ENCODE peak calls at places on chromosome 4, in six cellular contexts. One of them, this sample, is unnamed.

GRCh38 chr4:100486496-100486895 is 31.3 kb downstream of the EMCN start:
- DNase-seq in endothelial cell of umbilical vein: no peak
- DNase-seq in esophagus muscularis mucosa: no peak
- DNase-seq in HCT116: no peak
- DNase-seq in sigmoid colon: no peak
- DNase-seq in SK-N-SH: no peak
- DNase-seq in this sample: no peak

GRCh38 chr4:57351716-57352115 is 241.5 kb upstream of the IGFBP7 start:
- DNase-seq in endothelial cell of umbilical vein: no peak
- DNase-seq in esophagus muscularis mucosa: no peak
- DNase-seq in HCT116: no peak
- DNase-seq in sigmoid colon: no peak
- DNase-seq in SK-N-SH: no peak
- DNase-seq in this sample: no peak

GRCh38 chr4:93781198-93781597 is 47.4 kb upstream of the ATOH1 start:
- DNase-seq in endothelial cell of umbilical vein: no peak
- DNase-seq in esophagus muscularis mucosa: no peak
- DNase-seq in HCT116: no peak
- DNase-seq in sigmoid colon: no peak
- DNase-seq in SK-N-SH: no peak
- DNase-seq in this sample: no peak

GRCh38 chr4:175562111-175562510 is 250.0 kb downstream of the GPM6A start:
- DNase-seq in endothelial cell of umbilical vein: no peak
- DNase-seq in esophagus muscularis mucosa: no peak
- DNase-seq in HCT116: no peak
- DNase-seq in sigmoid colon: no peak
- DNase-seq in SK-N-SH: no peak
- DNase-seq in this sample: no peak

GRCh38 chr4:158841540-158841939 is 72.7 kb downstream of the FNIP2 start:
- DNase-seq in endothelial cell of umbilical vein: no peak
- DNase-seq in esophagus muscularis mucosa: no peak
- DNase-seq in HCT116: no peak
- DNase-seq in sigmoid colon: no peak
- DNase-seq in SK-N-SH: no peak
- DNase-seq in this sample: no peak

GRCh38 chr4:177108708-177109107 is 201.0 kb upstream of the NEIL3 start:
- DNase-seq in endothelial cell of umbilical vein: no peak
- DNase-seq in esophagus muscularis mucosa: no peak
- DNase-seq in HCT116: no peak
- DNase-seq in sigmoid colon: no peak
- DNase-seq in SK-N-SH: no peak
- DNase-seq in this sample: no peak

GRCh38 chr4:138614462-138615142 is 372.5 kb upstream of the SLC7A11 start:
- DNase-seq in endothelial cell of umbilical vein: no peak
- DNase-seq in esophagus muscularis mucosa: no peak
- DNase-seq in HCT116: no peak
- DNase-seq in sigmoid colon: no peak
- DNase-seq in SK-N-SH: no peak
- DNase-seq in this sample: no peak

GRCh38 chr4:86178216-86178615 is 181.6 kb downstream of the MAPK10 start:
- DNase-seq in endothelial cell of umbilical vein: no peak
- DNase-seq in esophagus muscularis mucosa: no peak
- DNase-seq in HCT116: no peak
- DNase-seq in sigmoid colon: no peak
- DNase-seq in SK-N-SH: no peak
- DNase-seq in this sample: no peak

GRCh38 chr4:149531861-149532260 is 283.8 kb downstream of the IQCM start:
- DNase-seq in endothelial cell of umbilical vein: no peak
- DNase-seq in esophagus muscularis mucosa: no peak
- DNase-seq in HCT116: no peak
- DNase-seq in sigmoid colon: no peak
- DNase-seq in SK-N-SH: no peak
- DNase-seq in this sample: no peak

GRCh38 chr4:159003420-159004253 is 99.2 kb upstream of the RAPGEF2 start:
- DNase-seq in endothelial cell of umbilical vein: peak; percentile 81
- DNase-seq in esophagus muscularis mucosa: no peak
- DNase-seq in HCT116: no peak
- DNase-seq in sigmoid colon: no peak
- DNase-seq in SK-N-SH: no peak
- DNase-seq in this sample: no peak

GRCh38 chr4:173167793-173168395 is 717 bp upstream of the GALNT7 start:
- DNase-seq in endothelial cell of umbilical vein: peak; percentile 54
- DNase-seq in esophagus muscularis mucosa: no peak
- DNase-seq in HCT116: peak; percentile 52
- DNase-seq in sigmoid colon: peak; percentile 67
- DNase-seq in SK-N-SH: peak; percentile 63
- DNase-seq in this sample: no peak

GRCh38 chr4:83771113-83771705 is 235.3 kb downstream of the GPAT3 start:
- DNase-seq in endothelial cell of umbilical vein: peak; percentile 24
- DNase-seq in esophagus muscularis mucosa: no peak
- DNase-seq in HCT116: peak; percentile 51
- DNase-seq in sigmoid colon: no peak
- DNase-seq in SK-N-SH: peak; percentile 6
- DNase-seq in this sample: no peak

GRCh38 chr4:23934915-23935314 is 45.1 kb upstream of the PPARGC1A start:
- DNase-seq in endothelial cell of umbilical vein: no peak
- DNase-seq in esophagus muscularis mucosa: no peak
- DNase-seq in HCT116: no peak
- DNase-seq in sigmoid colon: peak; percentile 88
- DNase-seq in SK-N-SH: no peak
- DNase-seq in this sample: no peak

GRCh38 chr4:140952709-140953108 is 180.6 kb downstream of the RNF150 start:
- DNase-seq in endothelial cell of umbilical vein: no peak
- DNase-seq in esophagus muscularis mucosa: no peak
- DNase-seq in HCT116: no peak
- DNase-seq in sigmoid colon: no peak
- DNase-seq in SK-N-SH: no peak
- DNase-seq in this sample: no peak

GRCh38 chr4:76060506-76060905 is 14.0 kb upstream of the ART3 start:
- DNase-seq in endothelial cell of umbilical vein: no peak
- DNase-seq in esophagus muscularis mucosa: no peak
- DNase-seq in HCT116: no peak
- DNase-seq in sigmoid colon: no peak
- DNase-seq in SK-N-SH: no peak
- DNase-seq in this sample: no peak

GRCh38 chr4:54657194-54657555 is 582 bp upstream of the KIT start:
- DNase-seq in endothelial cell of umbilical vein: no peak
- DNase-seq in esophagus muscularis mucosa: no peak
- DNase-seq in HCT116: no peak
- DNase-seq in sigmoid colon: no peak
- DNase-seq in SK-N-SH: peak; percentile 14
- DNase-seq in this sample: no peak

GRCh38 chr4:83362492-83363329 is 28.1 kb upstream of the HPSE start:
- DNase-seq in endothelial cell of umbilical vein: peak; percentile 61
- DNase-seq in esophagus muscularis mucosa: no peak
- DNase-seq in HCT116: no peak
- DNase-seq in sigmoid colon: no peak
- DNase-seq in SK-N-SH: peak; percentile 10
- DNase-seq in this sample: no peak

GRCh38 chr4:173293663-173294062 is 40.5 kb downstream of the HMGB2 start:
- DNase-seq in endothelial cell of umbilical vein: no peak
- DNase-seq in esophagus muscularis mucosa: no peak
- DNase-seq in HCT116: no peak
- DNase-seq in sigmoid colon: no peak
- DNase-seq in SK-N-SH: no peak
- DNase-seq in this sample: no peak

GRCh38 chr4:75513529-75514130 is 573 bp downstream of the RCHY1 start:
- DNase-seq in endothelial cell of umbilical vein: peak; percentile 53
- DNase-seq in esophagus muscularis mucosa: no peak
- DNase-seq in HCT116: no peak
- DNase-seq in sigmoid colon: no peak
- DNase-seq in SK-N-SH: no peak
- DNase-seq in this sample: no peak

GRCh38 chr4:108979754-108980153 is 216.9 kb upstream of the ETNPPL start:
- DNase-seq in endothelial cell of umbilical vein: no peak
- DNase-seq in esophagus muscularis mucosa: no peak
- DNase-seq in HCT116: no peak
- DNase-seq in sigmoid colon: no peak
- DNase-seq in SK-N-SH: no peak
- DNase-seq in this sample: no peak

GRCh38 chr4:24999392-25000104 is 31.2 kb downstream of the LGI2 start:
- DNase-seq in endothelial cell of umbilical vein: no peak
- DNase-seq in esophagus muscularis mucosa: no peak
- DNase-seq in HCT116: no peak
- DNase-seq in sigmoid colon: no peak
- DNase-seq in SK-N-SH: no peak
- DNase-seq in this sample: no peak

GRCh38 chr4:148574066-148574465 is 131.9 kb upstream of the NR3C2 start:
- DNase-seq in endothelial cell of umbilical vein: no peak
- DNase-seq in esophagus muscularis mucosa: no peak
- DNase-seq in HCT116: no peak
- DNase-seq in sigmoid colon: no peak
- DNase-seq in SK-N-SH: no peak
- DNase-seq in this sample: no peak

GRCh38 chr4:77773101-77773500 is 46.1 kb downstream of the CNOT6L start:
- DNase-seq in endothelial cell of umbilical vein: no peak
- DNase-seq in esophagus muscularis mucosa: no peak
- DNase-seq in HCT116: no peak
- DNase-seq in sigmoid colon: no peak
- DNase-seq in SK-N-SH: no peak
- DNase-seq in this sample: no peak

GRCh38 chr4:143016171-143016570 is 168.5 kb upstream of the USP38 start:
- DNase-seq in endothelial cell of umbilical vein: no peak
- DNase-seq in esophagus muscularis mucosa: no peak
- DNase-seq in HCT116: no peak
- DNase-seq in sigmoid colon: no peak
- DNase-seq in SK-N-SH: no peak
- DNase-seq in this sample: no peak

GRCh38 chr4:149709640-149710039 is 106.0 kb downstream of the IQCM start:
- DNase-seq in endothelial cell of umbilical vein: peak; percentile 6
- DNase-seq in esophagus muscularis mucosa: no peak
- DNase-seq in HCT116: no peak
- DNase-seq in sigmoid colon: no peak
- DNase-seq in SK-N-SH: no peak
- DNase-seq in this sample: no peak

GRCh38 chr4:133178960-133179359 is 29.9 kb downstream of the PCDH10 start:
- DNase-seq in endothelial cell of umbilical vein: no peak
- DNase-seq in esophagus muscularis mucosa: no peak
- DNase-seq in HCT116: no peak
- DNase-seq in sigmoid colon: no peak
- DNase-seq in SK-N-SH: no peak
- DNase-seq in this sample: no peak

GRCh38 chr4:16573744-16574143 is 324.7 kb downstream of the LDB2 start:
- DNase-seq in endothelial cell of umbilical vein: no peak
- DNase-seq in esophagus muscularis mucosa: no peak
- DNase-seq in HCT116: no peak
- DNase-seq in sigmoid colon: no peak
- DNase-seq in SK-N-SH: no peak
- DNase-seq in this sample: no peak

GRCh38 chr4:87745058-87745842 is 54.1 kb upstream of the IBSP start:
- DNase-seq in endothelial cell of umbilical vein: no peak
- DNase-seq in esophagus muscularis mucosa: no peak
- DNase-seq in HCT116: no peak
- DNase-seq in sigmoid colon: no peak
- DNase-seq in SK-N-SH: no peak
- DNase-seq in this sample: no peak

GRCh38 chr4:48670587-48670986 is 109.5 kb downstream of the FRYL start:
- DNase-seq in endothelial cell of umbilical vein: no peak
- DNase-seq in esophagus muscularis mucosa: no peak
- DNase-seq in HCT116: no peak
- DNase-seq in sigmoid colon: no peak
- DNase-seq in SK-N-SH: no peak
- DNase-seq in this sample: no peak

GRCh38 chr4:48668254-48669017 is 111.6 kb downstream of the FRYL start:
- DNase-seq in endothelial cell of umbilical vein: no peak
- DNase-seq in esophagus muscularis mucosa: no peak
- DNase-seq in HCT116: no peak
- DNase-seq in sigmoid colon: no peak
- DNase-seq in SK-N-SH: no peak
- DNase-seq in this sample: no peak

GRCh38 chr4:48669086-48669485 is 111.0 kb downstream of the FRYL start:
- DNase-seq in endothelial cell of umbilical vein: no peak
- DNase-seq in esophagus muscularis mucosa: no peak
- DNase-seq in HCT116: no peak
- DNase-seq in sigmoid colon: no peak
- DNase-seq in SK-N-SH: no peak
- DNase-seq in this sample: no peak

DNA sequence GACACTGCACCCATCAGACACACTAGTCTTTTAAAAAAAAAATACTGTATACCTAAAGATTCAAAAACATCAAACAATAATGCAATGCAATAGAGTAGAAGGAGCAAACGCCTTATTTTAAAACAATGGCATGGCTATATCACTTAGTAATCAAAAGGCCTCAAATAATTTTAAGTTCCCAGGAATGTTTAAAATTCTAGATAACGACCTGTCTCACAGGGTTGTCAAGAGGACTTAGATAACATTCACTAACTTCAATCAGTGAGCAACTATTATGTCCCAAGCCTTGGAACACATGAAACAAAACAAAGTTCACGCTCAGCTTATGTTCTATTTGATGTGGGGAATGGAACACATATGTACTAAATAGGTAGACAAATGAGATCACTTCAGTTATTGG is 106.5 kb downstream of the FRYL start:
- DNase-seq in endothelial cell of umbilical vein: no peak
- DNase-seq in esophagus muscularis mucosa: no peak
- DNase-seq in HCT116: no peak
- DNase-seq in sigmoid colon: no peak
- DNase-seq in SK-N-SH: no peak
- DNase-seq in this sample: no peak
- TF ChIP-seq POLR2AphosphoS5 in endothelial cell of umbilical vein: no peak
- TF ChIP-seq POLR2AphosphoS5 in esophagus muscularis mucosa: no peak
- TF ChIP-seq POLR2AphosphoS5 in HCT116: no peak
- TF ChIP-seq POLR2AphosphoS5 in sigmoid colon: no peak
- TF ChIP-seq POLR2AphosphoS5 in SK-N-SH: no peak
- TF ChIP-seq POLR2AphosphoS5 in this sample: no peak

GRCh38 chr4:39458505-39459300 is at the start of the genes LIAS and RPL9:
- DNase-seq in endothelial cell of umbilical vein: peak; percentile 99
- DNase-seq in esophagus muscularis mucosa: peak; percentile 99
- DNase-seq in HCT116: peak; percentile 99
- DNase-seq in sigmoid colon: peak; percentile 99
- DNase-seq in SK-N-SH: peak; percentile 94
- DNase-seq in this sample: no peak
- H3K4me1 ChIP-seq in endothelial cell of umbilical vein: peaks cover 26% of the 10 kb centered on the region
- H3K4me1 ChIP-seq in esophagus muscularis mucosa: peaks cover 47% of the 10 kb centered on the region
- H3K4me1 ChIP-seq in HCT116: peaks cover 5% of the 10 kb centered on the region
- H3K4me1 ChIP-seq in sigmoid colon: peaks cover 40% of the 10 kb centered on the region
- H3K4me1 ChIP-seq in SK-N-SH: peaks cover 11% of the 10 kb centered on the region
- H3K4me1 ChIP-seq in this sample: peaks cover 36% of the 10 kb centered on the region

GRCh38 chr4:8141935-8142334 is 16.7 kb downstream of the ABLIM2 start:
- DNase-seq in endothelial cell of umbilical vein: no peak
- DNase-seq in esophagus muscularis mucosa: no peak
- DNase-seq in HCT116: no peak
- DNase-seq in sigmoid colon: no peak
- DNase-seq in SK-N-SH: no peak
- DNase-seq in this sample: no peak
- H3K9me3 ChIP-seq in endothelial cell of umbilical vein: no peaks in the 10 kb centered on the region
- H3K9me3 ChIP-seq in esophagus muscularis mucosa: no peaks in the 10 kb centered on the region
- H3K9me3 ChIP-seq in HCT116: no peaks in the 10 kb centered on the region
- H3K9me3 ChIP-seq in sigmoid colon: no peaks in the 10 kb centered on the region
- H3K9me3 ChIP-seq in SK-N-SH: no peaks in the 10 kb centered on the region
- H3K9me3 ChIP-seq in this sample: no peaks in the 10 kb centered on the region

DNA sequence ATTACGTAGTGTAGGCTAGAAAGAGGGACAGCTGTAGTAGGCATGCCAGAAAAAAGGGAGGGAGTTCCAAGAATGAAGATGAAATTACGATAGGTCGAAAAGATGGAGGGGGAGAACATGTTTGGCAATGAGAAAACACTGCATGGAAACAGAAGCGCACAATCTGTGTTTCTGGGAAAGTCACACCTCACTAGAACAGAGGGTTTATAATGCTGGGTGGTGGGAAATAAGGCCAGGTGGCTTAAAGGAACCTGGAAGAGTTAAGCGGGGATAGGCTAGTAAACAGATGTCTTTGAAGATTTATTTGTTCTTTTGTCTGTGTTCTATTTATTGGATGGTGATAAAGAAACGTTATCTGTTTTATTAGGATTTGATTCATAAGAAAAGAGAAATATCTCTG is 29.1 kb downstream of the TRAPPC11 start:
- DNase-seq in endothelial cell of umbilical vein: no peak
- DNase-seq in esophagus muscularis mucosa: no peak
- DNase-seq in HCT116: no peak
- DNase-seq in sigmoid colon: no peak
- DNase-seq in SK-N-SH: no peak
- DNase-seq in this sample: no peak
- TF ChIP-seq POLR2AphosphoS5 in endothelial cell of umbilical vein: no peak
- TF ChIP-seq POLR2AphosphoS5 in esophagus muscularis mucosa: no peak
- TF ChIP-seq POLR2AphosphoS5 in HCT116: no peak
- TF ChIP-seq POLR2AphosphoS5 in sigmoid colon: no peak
- TF ChIP-seq POLR2AphosphoS5 in SK-N-SH: no peak
- TF ChIP-seq POLR2AphosphoS5 in this sample: no peak